ENCODE peak calls at places on chromosomes 2 and 18, in nine cellular contexts. P is psoas muscle; X is brain microvascular endothelial cell; Q is adrenal gland; B is A673; N is CD8-positive, alpha-beta T cell; G is bronchial epithelial cell; V is Caco-2; E is prostate gland. D is an unnamed sample.

GRCh38 chr2:134694411-134694810 is 24.4 kb downstream of the TMEM163 start:
- DNase-seq in B (no peak), X (no peak), N (no peak), P (no peak), Q (no peak), E (no peak), V (no peak), G (no peak), D (no peak)

GRCh38 chr2:204145197-204146190 is 208.9 kb downstream of the ICOS start:
- DNase-seq in Q (peak; percentile 66), E (peak; percentile 67), X (peak; percentile 65), N (peak; percentile 68), B (peak; percentile 89), P (peak; percentile 80), V (peak; percentile 84), G (peak; percentile 66), D (no peak)

GRCh38 chr2:227147023-227147422 is 17.0 kb downstream of the COL4A4 start:
- DNase-seq in Q (no peak), V (no peak), G (peak; percentile 23), X (peak; percentile 39), P (no peak), N (no peak), E (no peak), B (no peak), D (peak; percentile 13)

GRCh38 chr18:31581498-31582197 is 10.0 kb upstream of the TTR start:
- DNase-seq in P (no peak), N (no peak), E (no peak), B (peak; percentile 28), V (no peak), G (peak; percentile 10), Q (peak; percentile 27), X (no peak), D (peak; percentile 60)

GRCh38 chr18:6406075-6406909 is 8.4 kb downstream of the L3MBTL4 start:
- DNase-seq in X (peak; percentile 53), Q (peak; percentile 75), B (no peak), P (no peak), V (no peak), N (no peak), E (no peak), G (peak; percentile 26), D (no peak)

GRCh38 chr2:7189106-7189505 is 271.9 kb downstream of the RNF144A start:
- DNase-seq in B (no peak), P (no peak), G (no peak), N (no peak), V (no peak), Q (no peak), E (no peak), X (no peak), D (no peak)

GRCh38 chr18:69943021-69943420 is 4.7 kb downstream of the CD226 start:
- DNase-seq in B (no peak), P (no peak), G (no peak), V (no peak), E (no peak), X (no peak), N (no peak), Q (no peak), D (no peak)

GRCh38 chr18:13543144-13543543 is 183.2 kb downstream of the FAM210A start:
- DNase-seq in V (no peak), X (no peak), B (no peak), N (no peak), P (no peak), Q (no peak), G (no peak), E (no peak), D (no peak)

GRCh38 chr2:145200307-145200706 is 680.4 kb upstream of the ZEB2 start:
- DNase-seq in E (no peak), V (no peak), G (no peak), P (no peak), Q (no peak), X (no peak), B (no peak), N (no peak), D (no peak)

GRCh38 chr2:28621172-28622100 is 125.6 kb downstream of the PLB1 start:
- DNase-seq in X (peak; percentile 99), G (peak; percentile 96), Q (peak; percentile 57), P (peak; percentile 68), B (peak; percentile 74), N (peak; percentile 60), E (peak; percentile 77), V (no peak), D (peak; percentile 81)

GRCh38 chr18:59823611-59824195 is 76.1 kb upstream of the PMAIP1 start:
- DNase-seq in X (peak; percentile 81), E (peak; percentile 65), Q (peak; percentile 81), V (peak; percentile 43), G (peak; percentile 63), P (peak; percentile 60), N (no peak), B (peak; percentile 80), D (no peak)

GRCh38 chr2:106080955-106081354 is 113.1 kb downstream of the UXS1 start:
- DNase-seq in V (no peak), Q (no peak), X (no peak), G (no peak), B (no peak), E (no peak), P (no peak), N (no peak), D (no peak)

GRCh38 chr18:49183921-49184320 is 233.2 kb upstream of the SMAD7 start:
- DNase-seq in Q (no peak), P (no peak), E (no peak), X (no peak), B (no peak), V (no peak), G (no peak), N (no peak), D (no peak)

GRCh38 chr2:113073325-113073834 is 5.6 kb downstream of the IL1F10 start:
- DNase-seq in B (no peak), N (no peak), P (no peak), E (no peak), Q (no peak), G (no peak), X (no peak), V (no peak), D (no peak)

GRCh38 chr2:15510552-15510951 is 50.6 kb downstream of the NBAS start:
- DNase-seq in Q (no peak), X (no peak), G (no peak), N (no peak), P (no peak), E (no peak), V (no peak), B (no peak), D (no peak)

GRCh38 chr2:217899231-217900009 is 103.4 kb downstream of the TNS1 start:
- DNase-seq in E (peak; percentile 75), G (peak; percentile 90), Q (peak; percentile 93), X (peak; percentile 78), N (no peak), V (peak; percentile 54), P (peak; percentile 90), B (no peak), D (peak; percentile 50)

DNA sequence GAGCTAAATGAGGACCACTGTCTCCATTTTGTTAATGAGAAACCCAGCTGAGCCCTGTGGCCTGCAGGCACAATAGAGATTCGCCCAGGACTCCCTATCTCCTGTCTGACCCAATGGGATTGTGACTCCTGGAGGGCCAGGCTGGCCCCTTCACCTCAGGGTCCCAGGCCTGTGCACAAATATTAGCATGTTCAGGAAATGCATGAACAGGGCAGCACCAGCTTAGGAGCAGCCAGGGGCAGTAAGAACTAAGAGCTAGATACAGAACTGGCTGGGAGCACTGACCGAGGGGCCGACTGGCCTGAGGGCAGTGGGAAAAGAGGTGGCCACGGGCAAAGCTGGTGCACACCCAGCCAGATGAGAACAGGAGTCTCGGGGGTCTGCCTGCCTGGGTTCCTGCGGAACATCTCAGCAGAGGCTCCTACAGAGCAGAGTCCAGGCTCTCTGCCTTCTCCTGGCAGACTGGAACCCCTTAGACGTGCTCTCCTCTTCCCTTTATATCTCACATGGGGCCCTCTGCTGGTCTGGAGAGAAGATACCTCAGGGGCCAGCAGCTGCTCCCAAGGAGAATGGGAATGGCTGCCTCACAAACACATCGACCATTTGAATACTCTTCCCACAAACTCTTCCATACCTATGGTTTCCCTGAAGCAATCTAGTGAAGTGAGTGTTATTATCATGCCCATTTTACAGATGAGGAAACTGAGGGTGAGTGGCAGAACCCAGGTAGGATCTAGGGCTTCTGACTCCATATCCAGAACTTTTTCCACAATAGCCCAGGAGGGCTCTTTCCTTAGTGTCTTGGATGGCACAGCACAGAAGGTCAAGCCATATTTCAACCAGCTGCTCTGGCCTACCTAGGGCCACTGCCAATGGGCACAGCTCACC is 77.6 kb upstream of the OTOF start:
- DNase-seq in V (peak; percentile 38), B (peak; percentile 40), Q (no peak), P (peak; percentile 7), G (no peak), E (no peak), X (no peak), N (no peak), D (no peak)
- TF ChIP-seq CTCF in V (no peak), B (peak; percentile 41), Q (no peak), P (no peak), G (no peak), E (no peak), X (peak; percentile 44), N (no peak), D (no peak)

GRCh38 chr2:3520591-3520990 is 1.3 kb upstream of the ADI1 start:
- DNase-seq in N (no peak), E (no peak), G (no peak), X (no peak), B (no peak), V (no peak), P (no peak), Q (no peak), D (no peak)
- H3K4me3 ChIP-seq in N (peak overlapping the region; percentile 80), E (no peak overlapping the region), G (no peak overlapping the region), X (no peak overlapping the region), B (no peak overlapping the region), V (peak overlapping the region; percentile 94), P (peak overlapping the region; percentile 92), Q (no peak overlapping the region), D (no peak overlapping the region)

GRCh38 chr2:120922571-120923332 is 187.1 kb downstream of the GLI2 start:
- DNase-seq in G (no peak), B (no peak), V (no peak), X (no peak), N (no peak), Q (no peak), E (no peak), P (peak; percentile 21), D (no peak)
- H3K27me3 ChIP-seq in G (no peaks in the 10 kb centered on the region), B (no peaks in the 10 kb centered on the region), V (no peaks in the 10 kb centered on the region), X (no peaks in the 10 kb centered on the region), N (no peaks in the 10 kb centered on the region), Q (no peaks in the 10 kb centered on the region), E (no peaks in the 10 kb centered on the region), P (no peaks in the 10 kb centered on the region), D (no peaks in the 10 kb centered on the region)

GRCh38 chr18:29436459-29436858 is 1259.5 kb upstream of the CDH2 start:
- DNase-seq in Q (no peak), B (no peak), N (no peak), E (no peak), G (no peak), P (no peak), V (no peak), X (no peak), D (no peak)

GRCh38 chr18:29434650-29435049 is 1257.7 kb upstream of the CDH2 start:
- DNase-seq in B (peak; percentile 15), X (no peak), V (no peak), N (no peak), Q (no peak), P (no peak), E (no peak), G (no peak), D (no peak)

DNA sequence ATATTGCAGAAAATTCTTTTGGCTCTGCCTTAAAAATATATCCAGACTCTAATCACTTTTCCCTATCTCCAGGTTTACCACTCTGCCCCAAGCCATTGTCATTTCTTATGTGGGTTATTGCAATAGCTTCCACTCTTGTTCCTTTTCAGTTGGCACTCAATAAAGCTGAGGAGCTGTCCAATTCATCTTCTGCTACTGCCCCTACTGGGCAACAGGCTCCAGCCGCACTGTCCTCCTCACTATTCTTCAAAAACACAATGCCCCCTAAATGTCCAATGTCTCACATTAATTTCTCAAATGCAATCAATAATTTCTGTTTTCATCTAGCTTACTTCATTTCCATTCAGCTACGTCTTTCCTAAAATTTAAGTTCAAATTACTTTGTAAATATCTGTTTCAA is 1262.5 kb upstream of the CDH2 start:
- DNase-seq in E (no peak), P (no peak), V (no peak), N (no peak), G (no peak), Q (no peak), X (no peak), B (no peak), D (no peak)
- TF ChIP-seq CTCF in E (no peak), P (no peak), V (no peak), N (no peak), G (peak; percentile 13), Q (no peak), X (peak; percentile 58), B (no peak), D (peak; percentile 18)